ENCODE peak calls at places on chromosomes 12 and 14, in five cellular contexts. D is tibial nerve, H is lung, C is gastrocnemius medialis, G is vagina. M is an unnamed sample.

GRCh38 chr14:77022219-77022852 is 6.2 kb downstream of the IRF2BPL start:
- DNase-seq in H (no peak), G (no peak), D (no peak), C (no peak), M (no peak)

GRCh38 chr12:112275836-112276235 is 106.4 kb downstream of the HECTD4 start:
- DNase-seq in H (no peak), D (no peak), C (no peak), G (no peak), M (no peak)

GRCh38 chr12:63070709-63071108 is 80.3 kb downstream of the AVPR1A start:
- DNase-seq in G (no peak), H (no peak), D (no peak), C (no peak), M (no peak)

GRCh38 chr14:54471641-54472040 is 17.1 kb downstream of the GMFB start:
- DNase-seq in C (no peak), D (no peak), H (no peak), G (no peak), M (no peak)

GRCh38 chr12:38890102-38890501 is 15.3 kb downstream of the CPNE8 start:
- DNase-seq in H (no peak), C (no peak), G (no peak), D (no peak), M (no peak)

GRCh38 chr14:75016815-75017214 is 14.1 kb downstream of the EIF2B2 start:
- DNase-seq in D (no peak), H (no peak), G (no peak), C (no peak), M (no peak)

GRCh38 chr12:47910486-47910885 is 5.7 kb upstream of the VDR start:
- DNase-seq in H (no peak), G (no peak), C (no peak), D (no peak), M (no peak)

GRCh38 chr12:24222968-24223367 is 273.5 kb upstream of the SOX5 start:
- DNase-seq in G (no peak), H (no peak), C (no peak), D (no peak), M (no peak)

GRCh38 chr14:40944521-40944920 is 662.2 kb upstream of the LRFN5 start:
- DNase-seq in C (no peak), H (no peak), G (no peak), D (no peak), M (no peak)

GRCh38 chr14:23817164-23817767 is 136.3 kb upstream of the DHRS4 start:
- DNase-seq in D (no peak), G (no peak), C (no peak), H (no peak), M (no peak)

GRCh38 chr12:103782399-103782798 is 58.6 kb downstream of the NT5DC3 start:
- DNase-seq in H (no peak), D (no peak), G (no peak), C (peak; percentile 48), M (no peak)

GRCh38 chr12:6752181-6752930 is 585 bp downstream of the MLF2 start:
- DNase-seq in D (no peak), H (peak; percentile 47), G (no peak), C (no peak), M (peak; percentile 54)

GRCh38 chr12:45409966-45410365 is 194.1 kb downstream of the ANO6 start:
- DNase-seq in H (no peak), G (no peak), C (peak; percentile 42), D (no peak), M (no peak)

GRCh38 chr14:20400965-20401593 is 12.2 kb downstream of the TEP1 start:
- DNase-seq in C (no peak), G (no peak), D (no peak), H (no peak), M (no peak)

GRCh38 chr14:92487513-92488133 is 26.0 kb upstream of the RIN3 start:
- DNase-seq in G (no peak), C (no peak), H (peak; percentile 18), D (no peak), M (no peak)

GRCh38 chr12:61348871-61349270 is 911.3 kb upstream of the USP15 start:
- DNase-seq in H (no peak), G (no peak), D (no peak), C (no peak), M (no peak)

GRCh38 chr12:103586132-103586531 is 941 bp upstream of the STAB2 start:
- DNase-seq in D (no peak), H (no peak), G (no peak), C (no peak), M (no peak)

GRCh38 chr12:105256011-105256410 is 20.0 kb upstream of the APPL2 start:
- DNase-seq in D (no peak), H (no peak), C (no peak), G (no peak), M (no peak)

GRCh38 chr12:105259226-105259625 is 23.3 kb upstream of the APPL2 start:
- DNase-seq in G (no peak), H (no peak), C (no peak), D (no peak), M (no peak)

GRCh38 chr12:105256921-105257320 is 20.9 kb upstream of the APPL2 start:
- DNase-seq in D (no peak), G (no peak), C (no peak), H (no peak), M (no peak)

GRCh38 chr12:105253882-105254513 is 18.0 kb upstream of the APPL2 start:
- DNase-seq in G (no peak), H (no peak), C (no peak), D (no peak), M (no peak)

DNA sequence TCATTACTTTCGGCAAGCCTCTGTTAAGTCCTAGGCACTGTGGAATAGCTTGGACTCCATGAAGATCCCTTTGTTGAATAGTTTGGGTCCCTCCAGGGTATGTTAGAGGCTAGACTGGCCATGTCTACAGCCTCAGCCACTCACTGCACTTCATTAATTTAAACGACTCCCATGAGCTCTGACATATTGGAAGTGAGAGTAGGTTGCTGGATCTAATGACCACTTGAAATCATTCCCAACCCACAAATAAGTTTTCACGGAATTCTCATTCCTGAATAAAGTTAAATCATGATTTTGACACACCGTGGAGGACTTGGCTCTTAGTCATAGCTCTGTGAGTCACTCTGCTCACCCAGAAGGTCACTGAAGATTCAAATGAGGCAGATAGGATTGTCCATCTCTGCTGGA is 21.4 kb upstream of the APPL2 start:
- DNase-seq in D (no peak), C (no peak), G (no peak), H (no peak), M (no peak)
- H3K27ac ChIP-seq in D (no peak overlapping the region), C (no peak overlapping the region), G (peak overlapping the region; percentile 66), H (no peak overlapping the region), M (no peak overlapping the region)

GRCh38 chr12:124377981-124378509 is 83.2 kb downstream of the RFLNA start:
- DNase-seq in D (no peak), C (no peak), H (no peak), G (no peak), M (no peak)
- H3K4me1 ChIP-seq in D (peaks cover 34% of the 10 kb centered on the region), C (peaks cover 60% of the 10 kb centered on the region), H (peaks cover 29% of the 10 kb centered on the region), G (peaks cover 49% of the 10 kb centered on the region), M (peaks cover 14% of the 10 kb centered on the region)

GRCh38 chr14:32422440-32422839 is 93.3 kb downstream of the AKAP6 start:
- DNase-seq in C (no peak), G (no peak), D (no peak), H (no peak), M (no peak)
- TF ChIP-seq CTCF in C (no peak), G (no peak), D (no peak), H (no peak), M (no peak)

GRCh38 chr12:87413784-87414183 is 615.4 kb downstream of the C12orf50 start:
- DNase-seq in G (no peak), C (no peak), D (no peak), H (no peak), M (no peak)
- H3K27ac ChIP-seq in G (no peak overlapping the region), C (no peak overlapping the region), D (no peak overlapping the region), H (no peak overlapping the region), M (no peak overlapping the region)

DNA sequence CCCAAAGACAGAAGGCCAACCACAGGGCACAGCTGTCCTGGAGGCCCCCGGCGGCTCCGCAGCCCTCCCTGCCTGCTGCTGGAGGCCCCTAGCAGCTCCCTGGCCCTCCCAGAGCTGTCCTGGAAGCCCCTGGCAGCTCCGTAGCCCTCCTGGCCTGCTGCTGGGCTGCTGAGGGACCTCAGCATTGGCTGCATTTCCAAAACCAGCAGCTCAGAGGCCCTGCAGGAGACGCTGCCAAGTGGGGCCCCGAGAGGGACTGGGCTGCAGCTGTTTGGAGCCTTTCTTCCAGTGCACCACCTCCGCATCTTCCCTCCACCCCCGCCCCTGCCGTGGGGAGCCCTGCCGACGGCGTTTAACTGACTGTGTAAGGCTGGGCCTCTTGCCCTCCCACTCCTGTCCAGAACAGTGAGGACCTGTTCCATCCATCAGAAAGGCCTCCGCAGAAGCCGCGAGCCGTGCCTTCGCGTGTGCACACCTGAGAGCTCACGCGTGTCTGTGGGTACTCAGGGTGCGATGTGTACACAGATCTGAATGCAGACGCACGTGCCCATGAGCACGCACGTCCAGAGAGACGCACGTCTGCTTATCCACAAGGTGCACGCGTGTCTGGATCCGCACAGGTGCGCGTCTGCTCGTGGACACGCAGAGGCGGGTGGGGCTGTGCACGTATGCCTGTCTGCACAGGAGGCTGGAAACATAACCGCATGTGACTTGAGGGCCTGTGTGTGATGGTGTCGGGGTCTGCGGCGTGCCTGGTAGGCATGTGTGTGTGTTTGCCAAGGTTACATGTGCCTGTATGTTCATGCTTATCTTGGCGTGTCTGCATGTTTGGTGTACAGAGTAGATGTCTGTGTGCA is 57.0 kb upstream of the FBRSL1 start:
- DNase-seq in G (no peak), D (no peak), C (no peak), H (no peak), M (no peak)
- H3K4me1 ChIP-seq in G (peaks cover 42% of the 10 kb centered on the region), D (no peaks in the 10 kb centered on the region), C (no peaks in the 10 kb centered on the region), H (peaks cover 11% of the 10 kb centered on the region), M (peaks cover 14% of the 10 kb centered on the region)

M was measured in pancreas.